ENCODE peak calls at places on chromosome 1, in eight cellular contexts. G, Q, O, V, M, J, T and Z are unnamed samples.

GRCh38 chr1:27382950-27383627 is at the start of gene CD164L2:
- DNase-seq in T (no peak), Q (peak), V (peak), G (peak), J (no peak), M (no peak), O (peak), Z (peak)

GRCh38 chr1:8698937-8699447 is 118.4 kb downstream of the RERE start:
- DNase-seq in O (no peak), M (no peak), G (no peak), T (no peak), V (no peak), Q (no peak), J (no peak), Z (no peak)

GRCh38 chr1:67053535-67053784 is 488 bp downstream of the SLC35D1 start:
- DNase-seq in G (peak), O (peak), J (peak), M (no peak), T (peak), V (peak), Q (no peak), Z (peak)

GRCh38 chr1:167923324-167924039 is 9.5 kb upstream of the ADCY10 start:
- DNase-seq in O (no peak), J (no peak), V (no peak), G (no peak), M (no peak), Q (no peak), T (no peak), Z (no peak)

GRCh38 chr1:180171691-180172090 is 17.0 kb downstream of the QSOX1 start:
- DNase-seq in V (no peak), J (no peak), M (no peak), Q (peak), G (no peak), O (no peak), T (no peak), Z (no peak)

GRCh38 chr1:21815724-21816311 is 3.8 kb downstream of the LDLRAD2 start:
- DNase-seq in M (no peak), Q (no peak), O (no peak), G (no peak), T (peak), V (no peak), J (no peak), Z (no peak)

GRCh38 chr1:29849038-29849750 is 612.9 kb downstream of the PTPRU start:
- DNase-seq in M (no peak), T (no peak), G (no peak), O (peak), V (no peak), Q (peak), J (no peak), Z (peak)

GRCh38 chr1:158149175-158149574 is 31.5 kb upstream of the CD1D start:
- DNase-seq in T (no peak), Q (no peak), G (no peak), V (no peak), J (no peak), M (no peak), O (no peak), Z (no peak)

GRCh38 chr1:163069655-163070277 is 605 bp downstream of the RGS4 start:
- DNase-seq in V (no peak), O (no peak), J (no peak), G (no peak), Q (no peak), M (no peak), T (no peak), Z (no peak)

GRCh38 chr1:109132980-109133379 is 19.1 kb downstream of the ELAPOR1 start:
- DNase-seq in J (no peak), T (no peak), M (no peak), Q (no peak), G (no peak), O (no peak), V (no peak), Z (no peak)